ENCODE peak calls at places on chromosomes 2 and 18, in four cellular contexts. G is amniotic stem cell; M is suprapubic skin; H is stimulated activated CD4-positive, alpha-beta T cell treated with anti-CD3 and anti-CD28 coated beads, Interleukin-15, amount 100 ng/mL, for 24 hours. V is an unnamed sample.

GRCh38 chr2:112942654-112943002 is 31.7 kb downstream of the IL37 start:
- DNase-seq in M (no peak), G (no peak), H (no peak), V (no peak)

GRCh38 chr2:170813611-170814550 is 2.8 kb upstream of the GAD1 start:
- DNase-seq in M (no peak), G (no peak), H (peak), V (no peak)

GRCh38 chr18:33212363-33212762 is 228.2 kb downstream of the CCDC178 start:
- DNase-seq in H (no peak), G (no peak), M (no peak), V (no peak)

GRCh38 chr2:70086278-70086837 is 919 bp upstream of the PCBP1 start:
- DNase-seq in H (peak), M (peak), G (peak), V (peak)

GRCh38 chr2:38261569-38262513 is 115.2 kb downstream of the ATL2 start:
- DNase-seq in G (no peak), M (no peak), H (peak), V (peak)

GRCh38 chr18:68500551-68500950 is 214.4 kb downstream of the TMX3 start:
- DNase-seq in G (no peak), H (no peak), M (no peak), V (no peak)

GRCh38 chr18:32582455-32582854 is 111.8 kb upstream of the GAREM1 start:
- DNase-seq in G (no peak), H (no peak), M (no peak), V (no peak)

GRCh38 chr2:159396796-159397195 is 110.3 kb upstream of the WDSUB1 start:
- DNase-seq in H (no peak), M (no peak), G (no peak), V (no peak)

GRCh38 chr2:12007282-12007681 is 260.9 kb downstream of the LPIN1 start:
- DNase-seq in G (no peak), M (no peak), H (no peak), V (no peak)

GRCh38 chr2:17851731-17852585 is 26.5 kb upstream of the KCNS3 start:
- DNase-seq in G (peak), M (no peak), H (peak), V (peak)

GRCh38 chr2:166350525-166350924 is 25.2 kb downstream of the SCN9A start:
- DNase-seq in G (no peak), M (no peak), H (no peak), V (no peak)

GRCh38 chr2:241358470-241358869 is 2.4 kb downstream of the FARP2 start:
- DNase-seq in H (no peak), G (no peak), M (no peak), V (no peak)

GRCh38 chr2:28915939-28916338 is 21.5 kb downstream of the WDR43 start:
- DNase-seq in G (no peak), H (no peak), M (no peak), V (no peak)

GRCh38 chr2:120881981-120882788 is 146.5 kb downstream of the GLI2 start:
- DNase-seq in M (no peak), H (no peak), G (no peak), V (no peak)

GRCh38 chr18:73617981-73618380 is 529.7 kb downstream of the FBXO15 start:
- DNase-seq in G (no peak), M (no peak), H (no peak), V (no peak)

GRCh38 chr2:74003494-74004211 is 18.9 kb downstream of the TET3 start:
- DNase-seq in M (no peak), H (no peak), G (peak), V (no peak)

GRCh38 chr18:63953811-63954210 is 4.7 kb downstream of the HMSD start:
- DNase-seq in G (no peak), M (no peak), H (no peak), V (no peak)

GRCh38 chr18:31273812-31274527 is 44.0 kb upstream of the DSG1 start:
- DNase-seq in H (no peak), M (no peak), G (no peak), V (no peak)

GRCh38 chr18:40577255-40577654 is 1377.8 kb upstream of the PIK3C3 start:
- DNase-seq in G (no peak), H (no peak), M (no peak), V (no peak)

GRCh38 chr18:79898952-79899608 is 52.4 kb downstream of the SLC66A2 start:
- DNase-seq in H (no peak), M (peak), G (no peak), V (no peak)

GRCh38 chr2:86476092-86476491 is 34.9 kb downstream of the KDM3A start:
- DNase-seq in M (no peak), H (no peak), G (peak), V (no peak)

GRCh38 chr2:233413046-233413445 is 58.8 kb downstream of the DGKD start:
- DNase-seq in H (no peak), M (peak), G (no peak), V (no peak)

GRCh38 chr2:53600835-53601234 is 166.8 kb upstream of the CHAC2 start:
- DNase-seq in M (no peak), H (no peak), G (no peak), V (no peak)

GRCh38 chr2:23698116-23698732 is 228.7 kb downstream of the ATAD2B start:
- DNase-seq in H (no peak), M (no peak), G (no peak), V (no peak)

GRCh38 chr2:164813535-164813934 is 28.1 kb downstream of the COBLL1 start:
- DNase-seq in G (no peak), H (no peak), M (no peak), V (no peak)

GRCh38 chr2:128607440-128607839 is 288.8 kb upstream of the HS6ST1 start:
- DNase-seq in G (no peak), M (peak), H (no peak), V (no peak)

GRCh38 chr2:143939976-143940375 is 579.9 kb downstream of the ZEB2 start:
- DNase-seq in G (no peak), H (no peak), M (no peak), V (no peak)

GRCh38 chr2:203122317-203122998 is 107.8 kb downstream of the NBEAL1 start:
- DNase-seq in M (no peak), H (no peak), G (no peak), V (no peak)

GRCh38 chr2:126901459-126901858 is 2.8 kb downstream of the TEX51 start:
- DNase-seq in G (no peak), H (no peak), M (no peak), V (no peak)

GRCh38 chr18:27717250-27717649 is 459.7 kb downstream of the CDH2 start:
- DNase-seq in H (no peak), M (no peak), G (no peak), V (no peak)

GRCh38 chr2:202237787-202238233 is 587 bp downstream of the SUMO1 start:
- DNase-seq in H (no peak), G (no peak), M (no peak), V (peak)

GRCh38 chr2:23380562-23381065 is 4.4 kb upstream of the KLHL29 start:
- DNase-seq in H (peak), G (no peak), M (no peak), V (peak)

GRCh38 chr18:74040008-74040407 is 107.6 kb downstream of the FBXO15 start:
- DNase-seq in M (no peak), H (no peak), G (no peak), V (no peak)

GRCh38 chr2:88585969-88586368 is 41.3 kb downstream of the EIF2AK3 start:
- DNase-seq in H (no peak), G (no peak), M (no peak), V (no peak)

GRCh38 chr2:55804535-55804934 is 110.9 kb upstream of the PNPT1 start:
- DNase-seq in M (no peak), G (no peak), H (no peak), V (no peak)

GRCh38 chr2:173400760-173401159 is 46.1 kb downstream of the CDCA7 start:
- DNase-seq in G (no peak), H (no peak), M (no peak), V (no peak)

GRCh38 chr2:127072970-127073369 is 34.0 kb downstream of the BIN1 start:
- DNase-seq in M (no peak), G (no peak), H (no peak), V (no peak)

GRCh38 chr2:173193925-173194324 is 118.3 kb downstream of the MAP3K20 start:
- DNase-seq in M (no peak), G (no peak), H (no peak), V (no peak)